ENCODE peak calls at places on chromosomes 4 and X, in ten cellular contexts. K, E, A, W, B, Q, L, I, F and X are unnamed samples.

GRCh38 chr4:15162465-15163283 is 160.4 kb downstream of the CPEB2 start:
- DNase-seq in I (no peak), B (no peak), Q (peak; percentile 56), L (peak; percentile 20), K (no peak), A (peak; percentile 69), W (no peak), F (no peak), E (peak; percentile 58), X (no peak)

GRCh38 chr4:2298548-2298991 is 36.7 kb upstream of the MXD4 start:
- DNase-seq in B (no peak), I (no peak), K (no peak), F (peak; percentile 40), E (no peak), W (no peak), L (no peak), Q (no peak), A (no peak), X (no peak)

GRCh38 chrX:13119386-13119785 is 75.0 kb upstream of the FAM9C start:
- DNase-seq in A (peak; percentile 78), B (no peak), F (no peak), E (peak; percentile 71), K (no peak), W (no peak), Q (no peak), L (no peak), I (no peak), X (no peak)

GRCh38 chr4:89358935-89359364 is 51.4 kb upstream of the GPRIN3 start:
- DNase-seq in W (no peak), E (no peak), I (no peak), L (no peak), B (no peak), A (no peak), K (no peak), F (no peak), Q (no peak), X (no peak)

GRCh38 chrX:130772313-130773140 is 130.5 kb downstream of the ENOX2 start:
- DNase-seq in F (no peak), Q (no peak), I (no peak), B (no peak), A (peak; percentile 59), W (no peak), K (no peak), E (peak; percentile 72), L (peak; percentile 72), X (no peak)

GRCh38 chrX:23304881-23305280 is 29.8 kb upstream of the PTCHD1 start:
- DNase-seq in W (no peak), Q (no peak), K (no peak), E (no peak), I (no peak), F (no peak), B (no peak), L (no peak), A (no peak), X (no peak)

GRCh38 chrX:40644821-40645358 is 2.5 kb downstream of the CXorf38 start:
- DNase-seq in E (peak; percentile 71), I (peak; percentile 26), F (peak; percentile 54), B (peak; percentile 68), Q (peak; percentile 64), A (peak; percentile 67), L (peak; percentile 67), W (peak; percentile 21), K (peak; percentile 38), X (peak; percentile 63)

GRCh38 chr4:44210750-44211149 is 237.9 kb downstream of the KCTD8 start:
- DNase-seq in I (no peak), B (no peak), K (no peak), E (no peak), F (no peak), A (no peak), Q (no peak), W (no peak), L (no peak), X (no peak)

GRCh38 chr4:44629280-44629866 is 22.1 kb downstream of the YIPF7 start:
- DNase-seq in F (no peak), Q (peak; percentile 73), L (peak; percentile 21), B (peak; percentile 30), E (peak; percentile 58), A (peak; percentile 71), I (peak; percentile 10), K (no peak), W (peak; percentile 43), X (peak; percentile 35)

GRCh38 chr4:128229458-128229805 is 58.2 kb downstream of the PGRMC2 start:
- DNase-seq in I (no peak), Q (no peak), A (peak; percentile 69), B (no peak), L (no peak), K (no peak), W (no peak), F (no peak), E (peak; percentile 65), X (no peak)

GRCh38 chr4:158496030-158496741 is 25.5 kb upstream of the RXFP1 start:
- DNase-seq in E (peak; percentile 23), K (peak; percentile 7), L (no peak), A (peak; percentile 40), B (peak; percentile 42), Q (peak; percentile 34), F (no peak), I (no peak), W (no peak), X (peak; percentile 14)

GRCh38 chr4:62683799-62684566 is 1483.9 kb downstream of the ADGRL3 start:
- DNase-seq in B (no peak), I (no peak), A (no peak), E (no peak), F (no peak), K (no peak), L (no peak), W (no peak), Q (no peak), X (no peak)

GRCh38 chr4:47642985-47643745 is 158.1 kb downstream of the ATP10D start:
- DNase-seq in E (peak; percentile 21), Q (no peak), W (no peak), A (peak; percentile 42), F (no peak), B (no peak), L (no peak), I (no peak), K (no peak), X (no peak)

GRCh38 chrX:57651169-57651919 is 28.7 kb downstream of the NLRP2B start:
- DNase-seq in Q (no peak), F (no peak), L (no peak), K (no peak), E (no peak), W (no peak), A (no peak), B (no peak), I (no peak), X (no peak)

GRCh38 chrX:45762699-45763647 is 562.3 kb upstream of the DIPK2B start:
- DNase-seq in I (no peak), K (no peak), B (no peak), Q (peak; percentile 51), E (peak; percentile 55), W (no peak), L (no peak), F (no peak), A (peak; percentile 45), X (no peak)

GRCh38 chrX:153628665-153629064 is 18.3 kb upstream of the DUSP9 start:
- DNase-seq in F (peak; percentile 37), A (no peak), K (no peak), L (no peak), I (no peak), B (no peak), E (no peak), Q (no peak), W (no peak), X (no peak)

GRCh38 chr4:10730019-10730418 is 45.5 kb upstream of the CLNK start:
- DNase-seq in Q (peak; percentile 63), E (no peak), A (no peak), I (no peak), F (no peak), L (no peak), K (no peak), B (no peak), W (no peak), X (no peak)

GRCh38 chr4:163590609-163591264 is 96.2 kb downstream of the TMA16 start:
- DNase-seq in Q (no peak), K (no peak), B (no peak), W (no peak), L (no peak), A (no peak), E (no peak), I (no peak), F (no peak), X (no peak)

GRCh38 chrX:127708155-127708554 is 344.0 kb downstream of the ACTRT1 start:
- DNase-seq in L (peak; percentile 33), I (no peak), B (no peak), A (peak; percentile 0), Q (no peak), W (no peak), K (no peak), F (no peak), E (no peak), X (no peak)

GRCh38 chrX:112512509-112512908 is 167.2 kb downstream of the LHFPL1 start:
- DNase-seq in I (no peak), B (no peak), L (no peak), F (no peak), W (no peak), Q (no peak), A (no peak), K (no peak), E (no peak), X (no peak)

GRCh38 chrX:150148749-150149672 is 210.7 kb upstream of the EOLA2 start:
- DNase-seq in Q (no peak), F (no peak), I (no peak), A (peak; percentile 18), B (no peak), W (no peak), E (peak; percentile 23), L (no peak), K (no peak), X (no peak)

GRCh38 chrX:154516655-154517100 is 646 bp upstream of the FAM3A start:
- DNase-seq in I (no peak), B (peak; percentile 39), W (no peak), F (no peak), Q (no peak), A (peak; percentile 61), K (no peak), L (no peak), E (peak; percentile 31), X (no peak)

GRCh38 chr4:143438710-143439109 is 74.8 kb upstream of the SMARCA5 start:
- DNase-seq in K (no peak), A (peak; percentile 10), B (no peak), Q (no peak), L (no peak), F (no peak), I (no peak), E (peak; percentile 41), W (no peak), X (no peak)

GRCh38 chrX:87744391-87744790 is 226.8 kb downstream of the KLHL4 start:
- DNase-seq in W (no peak), I (no peak), Q (no peak), A (no peak), K (no peak), F (no peak), L (no peak), E (no peak), B (no peak), X (no peak)

GRCh38 chr4:9771069-9771468 is 10.4 kb upstream of the DRD5 start:
- DNase-seq in F (no peak), E (no peak), L (no peak), I (no peak), Q (no peak), B (no peak), K (no peak), W (no peak), A (no peak), X (no peak)